ENCODE peak calls at places on chromosomes 3 and 15, in five cellular contexts. N is neuronal stem cell, A is H9, V is trophoblast cell, O is mesenchymal stem cell. J is an unnamed sample.

GRCh38 chr3:106566277-106566676 is 697.5 kb upstream of the CBLB start:
- DNase-seq in N (no peak), A (peak), V (no peak), O (peak), J (peak)

GRCh38 chr3:168096210-168096795 is 579 bp upstream of the GOLIM4 start:
- DNase-seq in N (peak), A (peak), V (peak), O (peak), J (peak)

GRCh38 chr3:168796339-168796738 is 700.6 kb upstream of the GOLIM4 start:
- DNase-seq in N (no peak), A (no peak), V (no peak), O (no peak), J (no peak)

GRCh38 chr3:158936530-158937113 is 134.8 kb downstream of the MFSD1 start:
- DNase-seq in N (no peak), A (peak), V (no peak), O (no peak), J (peak)

GRCh38 chr3:184377882-184378445 is at the start of gene THPO:
- DNase-seq in N (no peak), A (peak), V (no peak), O (no peak), J (peak)

GRCh38 chr15:99954361-99955180 is 221.3 kb upstream of the LYSMD4 start:
- DNase-seq in N (no peak), A (no peak), V (no peak), O (peak), J (peak)

GRCh38 chr3:70120360-70120966 is 120.9 kb downstream of the SAMMSON start:
- DNase-seq in N (peak), A (peak), V (peak), O (peak), J (peak)

GRCh38 chr3:160373655-160374054 is 25.4 kb downstream of the IFT80 start:
- DNase-seq in N (no peak), A (no peak), V (no peak), O (no peak), J (no peak)

GRCh38 chr3:143158549-143158988 is 39.0 kb downstream of the CHST2 start:
- DNase-seq in N (no peak), A (no peak), V (peak), O (no peak), J (no peak)

GRCh38 chr3:20458994-20459736 is 273.2 kb upstream of the SGO1 start:
- DNase-seq in N (no peak), A (no peak), V (peak), O (no peak), J (no peak)

GRCh38 chr15:101083336-101084045 is 164.3 kb downstream of the LRRK1 start:
- DNase-seq in N (no peak), A (no peak), V (no peak), O (no peak), J (no peak)

GRCh38 chr15:76169013-76169412 is 109.2 kb downstream of the TMEM266 start:
- DNase-seq in N (no peak), A (peak), V (peak), O (peak), J (peak)

GRCh38 chr3:161694682-161695586 is 198.3 kb downstream of the OTOL1 start:
- DNase-seq in N (no peak), A (no peak), V (no peak), O (no peak), J (no peak)

GRCh38 chr3:193590088-193590856 is 2.7 kb upstream of the OPA1 start:
- DNase-seq in N (no peak), A (no peak), V (no peak), O (peak), J (no peak)

GRCh38 chr3:170792511-170792910 is 77.5 kb downstream of the RPL22L1 start:
- DNase-seq in N (no peak), A (no peak), V (no peak), O (peak), J (no peak)
- H3K4ac ChIP-seq in N (no peak), A (no peak), V (no peak), O (no peak), J (no peak)

GRCh38 chr3:52004906-52005395 is 9.3 kb upstream of the RPL29 start:
- DNase-seq in N (no peak), A (no peak), V (no peak), O (no peak), J (no peak)

GRCh38 chr3:52006017-52006819 is 10.5 kb upstream of the RPL29 start:
- DNase-seq in N (no peak), A (no peak), V (no peak), O (no peak), J (no peak)

GRCh38 chr3:52007291-52007690 is 11.6 kb upstream of the RPL29 start:
- DNase-seq in N (no peak), A (no peak), V (no peak), O (no peak), J (no peak)

GRCh38 chr3:52005571-52005986 is 9.9 kb upstream of the RPL29 start:
- DNase-seq in N (no peak), A (peak), V (no peak), O (peak), J (peak)

GRCh38 chr3:52006820-52007133 is 11.1 kb upstream of the RPL29 start:
- DNase-seq in N (no peak), A (no peak), V (no peak), O (no peak), J (no peak)
- H3K4ac ChIP-seq in N (no peak), A (no peak), V (no peak), O (no peak), J (no peak)

DNA sequence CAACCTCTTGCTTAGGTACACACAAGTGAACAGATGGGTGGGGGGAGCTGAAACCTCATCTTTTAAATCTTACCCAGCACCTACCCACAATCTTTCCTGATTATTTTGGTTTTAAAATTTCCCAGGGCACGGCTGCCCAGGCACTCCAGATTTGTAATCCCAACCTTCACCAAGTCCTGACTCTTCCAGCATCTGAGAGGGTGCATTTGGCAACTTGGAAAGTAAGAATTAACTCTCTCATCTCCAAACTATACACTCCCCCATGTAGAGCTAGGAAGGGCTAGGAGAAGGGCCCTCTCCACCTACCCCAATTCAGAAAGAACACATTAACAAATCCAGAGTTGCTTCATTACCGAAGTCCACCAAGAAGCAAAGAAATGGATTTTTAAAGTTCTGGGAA is 41.7 kb upstream of the PRICKLE2 start:
- DNase-seq in N (no peak), A (no peak), V (no peak), O (peak), J (no peak)
- H3K4ac ChIP-seq in N (no peak), A (no peak), V (peak), O (peak), J (no peak)

DNA sequence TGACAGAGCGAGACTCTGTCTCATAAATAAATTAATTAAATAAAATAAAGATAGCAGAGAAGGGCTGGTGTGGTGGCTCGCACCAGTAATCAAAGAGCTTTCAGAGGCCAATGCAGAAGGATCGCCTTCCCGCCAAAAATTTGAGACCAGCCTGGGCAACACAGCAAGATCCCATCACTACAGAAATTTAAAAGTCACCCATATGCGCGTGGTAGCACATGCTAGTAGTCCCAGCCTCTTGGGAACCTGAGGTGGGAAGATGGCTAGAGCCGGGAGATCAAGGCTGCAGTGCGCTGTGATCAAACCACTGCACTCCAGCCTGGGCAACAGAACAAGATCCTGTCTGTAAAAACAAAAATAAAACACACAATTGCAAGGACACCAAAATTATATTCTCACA is 9.6 kb downstream of the SMARCC1 start:
- DNase-seq in N (no peak), A (no peak), V (no peak), O (no peak), J (no peak)
- H3K4ac ChIP-seq in N (no peak), A (no peak), V (peak), O (no peak), J (no peak)

DNA sequence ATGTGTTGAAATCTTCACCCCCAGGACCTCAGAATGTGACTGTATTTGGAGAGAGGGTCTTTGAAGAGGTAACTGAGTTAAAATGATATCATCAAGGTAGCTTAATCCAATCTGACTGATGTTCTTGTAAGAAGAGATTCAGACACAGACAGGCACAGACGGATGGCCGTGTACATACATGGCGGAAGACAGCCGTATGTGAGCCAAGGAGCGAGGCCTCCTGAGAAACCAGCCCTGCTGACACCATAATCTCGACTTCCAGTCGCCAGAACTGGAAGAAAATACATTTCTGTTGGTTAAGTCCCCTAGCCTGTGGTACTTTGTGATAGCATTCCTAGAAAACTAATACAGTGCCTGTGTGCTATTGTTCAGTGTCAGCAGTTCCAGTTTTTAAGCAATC is 73.6 kb downstream of the APBA2 start:
- DNase-seq in N (no peak), A (no peak), V (no peak), O (no peak), J (no peak)
- H3K4ac ChIP-seq in N (no peak), A (no peak), V (no peak), O (no peak), J (no peak)

GRCh38 chr3:15876669-15877068 is 78.9 kb upstream of the ANKRD28 start:
- DNase-seq in N (no peak), A (no peak), V (no peak), O (no peak), J (no peak)

GRCh38 chr3:15877813-15878212 is 80.0 kb upstream of the ANKRD28 start:
- DNase-seq in N (no peak), A (no peak), V (no peak), O (no peak), J (no peak)

GRCh38 chr3:15873415-15873814 is 75.6 kb upstream of the ANKRD28 start:
- DNase-seq in N (no peak), A (no peak), V (no peak), O (no peak), J (no peak)

GRCh38 chr3:15872807-15873206 is 75.0 kb upstream of the ANKRD28 start:
- DNase-seq in N (no peak), A (no peak), V (no peak), O (no peak), J (no peak)

GRCh38 chr3:15875016-15875689 is 77.4 kb upstream of the ANKRD28 start:
- DNase-seq in N (no peak), A (no peak), V (peak), O (peak), J (no peak)
- H3K4ac ChIP-seq in N (no peak), A (no peak), V (no peak), O (no peak), J (no peak)

GRCh38 chr15:67063689-67064606 is 1.5 kb upstream of the SMAD3 start:
- DNase-seq in N (peak), A (peak), V (peak), O (peak), J (peak)
- H3K4ac ChIP-seq in N (no peak), A (no peak), V (no peak), O (no peak), J (no peak)

GRCh38 chr3:32571192-32571485 is 481 bp upstream of the DYNC1LI1 start:
- DNase-seq in N (no peak), A (no peak), V (peak), O (no peak), J (no peak)

GRCh38 chr3:32569540-32570425 is 875 bp downstream of the DYNC1LI1 start:
- DNase-seq in N (peak), A (peak), V (peak), O (peak), J (peak)

GRCh38 chr3:32568953-32569352 is 1.7 kb downstream of the DYNC1LI1 start:
- DNase-seq in N (no peak), A (no peak), V (no peak), O (no peak), J (no peak)

GRCh38 chr3:32575451-32575850 is 4.8 kb upstream of the DYNC1LI1 start:
- DNase-seq in N (no peak), A (no peak), V (peak), O (peak), J (no peak)

DNA sequence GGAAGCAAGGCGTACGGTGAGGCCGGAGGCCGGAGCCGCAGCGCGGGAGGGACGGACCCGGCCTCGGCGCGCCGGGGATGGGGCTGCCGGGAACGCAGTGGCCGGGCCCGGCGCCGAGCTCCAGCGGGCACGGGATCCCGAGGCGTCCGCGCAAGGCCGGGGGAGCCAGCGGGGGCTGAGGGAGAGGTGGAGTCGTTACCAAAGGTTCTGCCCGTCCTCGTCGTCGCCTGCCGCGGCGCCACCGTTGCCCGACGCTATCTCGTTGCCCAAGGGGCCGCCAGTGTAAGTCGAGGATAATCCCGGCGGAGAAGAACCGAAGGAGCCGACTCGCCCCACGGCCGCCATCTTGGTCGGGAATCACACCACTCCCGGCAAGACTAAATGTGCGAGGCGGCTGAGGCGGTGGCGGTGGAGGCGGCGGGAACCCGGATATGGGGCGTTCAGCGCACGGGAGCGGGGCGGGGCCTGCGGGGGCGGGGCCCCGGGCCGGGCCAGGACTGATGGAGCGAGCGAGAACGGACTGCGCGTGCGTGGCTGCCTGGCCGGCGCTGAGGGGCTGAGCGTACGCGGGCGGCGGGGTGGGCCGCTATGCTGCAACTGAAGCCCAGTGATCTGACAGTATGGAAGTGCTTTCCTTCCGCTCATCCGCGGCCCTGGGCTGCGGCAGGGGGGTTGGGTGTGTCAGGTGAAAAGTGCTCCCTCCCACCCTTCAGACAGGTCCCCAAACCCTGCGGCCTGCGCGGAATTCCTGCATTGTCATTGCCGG is at the start of gene DYNC1LI1:
- DNase-seq in N (peak), A (peak), V (peak), O (peak), J (peak)
- H3K4ac ChIP-seq in N (peak), A (no peak), V (peak), O (peak), J (peak)

J was measured in mesendoderm.